ENCODE peak calls at places on chromosomes 7 and 10, in ten cellular contexts. One of them, this sample, is unnamed.
A peak's percentile ranks its signal among the peaks of the same experiment; 100 is the strongest.

GRCh38 chr10:127851661-127852205 is 41.0 kb downstream of the CLRN3 start:
- DNase-seq in neural crest cell: no peak
- DNase-seq in GM06990: no peak
- DNase-seq in WERI-Rb-1: no peak
- DNase-seq in endothelial cell of umbilical vein: no peak
- DNase-seq in brain microvascular endothelial cell: no peak
- DNase-seq in neural progenitor cell: peak; percentile 86
- DNase-seq in PC-3: no peak
- DNase-seq in lower lobe of right lung: no peak
- DNase-seq in thoracic aorta: no peak
- DNase-seq in this sample: no peak

GRCh38 chr10:128419466-128420019 is 293.3 kb upstream of the MKI67 start:
- DNase-seq in brain microvascular endothelial cell: no peak
- DNase-seq in PC-3: no peak
- DNase-seq in neural progenitor cell: no peak
- DNase-seq in thoracic aorta: no peak
- DNase-seq in GM06990: no peak
- DNase-seq in endothelial cell of umbilical vein: no peak
- DNase-seq in lower lobe of right lung: no peak
- DNase-seq in WERI-Rb-1: no peak
- DNase-seq in neural crest cell: no peak
- DNase-seq in this sample: peak; percentile 20

GRCh38 chr10:132876131-132876860 is 66.1 kb downstream of the CFAP46 start:
- DNase-seq in thoracic aorta: no peak
- DNase-seq in GM06990: no peak
- DNase-seq in neural crest cell: no peak
- DNase-seq in brain microvascular endothelial cell: no peak
- DNase-seq in lower lobe of right lung: no peak
- DNase-seq in neural progenitor cell: no peak
- DNase-seq in endothelial cell of umbilical vein: no peak
- DNase-seq in WERI-Rb-1: no peak
- DNase-seq in PC-3: no peak
- DNase-seq in this sample: no peak

GRCh38 chr7:4189151-4189570 is 492.9 kb upstream of the FOXK1 start:
- DNase-seq in PC-3: peak; percentile 44
- DNase-seq in endothelial cell of umbilical vein: no peak
- DNase-seq in neural crest cell: no peak
- DNase-seq in lower lobe of right lung: peak; percentile 69
- DNase-seq in WERI-Rb-1: no peak
- DNase-seq in neural progenitor cell: peak; percentile 17
- DNase-seq in GM06990: no peak
- DNase-seq in thoracic aorta: peak; percentile 68
- DNase-seq in brain microvascular endothelial cell: no peak
- DNase-seq in this sample: peak; percentile 91

GRCh38 chr7:19754521-19755116 is 18.8 kb downstream of the TMEM196 start:
- DNase-seq in neural progenitor cell: peak; percentile 15
- DNase-seq in GM06990: peak; percentile 36
- DNase-seq in WERI-Rb-1: no peak
- DNase-seq in brain microvascular endothelial cell: peak; percentile 9
- DNase-seq in endothelial cell of umbilical vein: peak; percentile 75
- DNase-seq in PC-3: peak; percentile 88
- DNase-seq in lower lobe of right lung: no peak
- DNase-seq in neural crest cell: peak; percentile 5
- DNase-seq in thoracic aorta: no peak
- DNase-seq in this sample: peak; percentile 56

GRCh38 chr10:7248148-7248547 is 162.7 kb downstream of the SFMBT2 start:
- DNase-seq in thoracic aorta: no peak
- DNase-seq in WERI-Rb-1: no peak
- DNase-seq in neural crest cell: no peak
- DNase-seq in neural progenitor cell: no peak
- DNase-seq in PC-3: no peak
- DNase-seq in endothelial cell of umbilical vein: no peak
- DNase-seq in lower lobe of right lung: no peak
- DNase-seq in brain microvascular endothelial cell: no peak
- DNase-seq in GM06990: no peak
- DNase-seq in this sample: no peak

GRCh38 chr7:120052884-120053382 is 220.0 kb upstream of the KCND2 start:
- DNase-seq in brain microvascular endothelial cell: peak; percentile 84
- DNase-seq in lower lobe of right lung: no peak
- DNase-seq in neural progenitor cell: no peak
- DNase-seq in WERI-Rb-1: no peak
- DNase-seq in GM06990: no peak
- DNase-seq in neural crest cell: no peak
- DNase-seq in endothelial cell of umbilical vein: peak; percentile 3
- DNase-seq in PC-3: peak; percentile 63
- DNase-seq in thoracic aorta: no peak
- DNase-seq in this sample: peak; percentile 24

GRCh38 chr7:41143074-41143473 is 559.8 kb downstream of the INHBA start:
- DNase-seq in PC-3: peak; percentile 4
- DNase-seq in WERI-Rb-1: no peak
- DNase-seq in neural crest cell: no peak
- DNase-seq in lower lobe of right lung: no peak
- DNase-seq in GM06990: no peak
- DNase-seq in thoracic aorta: no peak
- DNase-seq in endothelial cell of umbilical vein: no peak
- DNase-seq in neural progenitor cell: no peak
- DNase-seq in brain microvascular endothelial cell: no peak
- DNase-seq in this sample: no peak

DNA sequence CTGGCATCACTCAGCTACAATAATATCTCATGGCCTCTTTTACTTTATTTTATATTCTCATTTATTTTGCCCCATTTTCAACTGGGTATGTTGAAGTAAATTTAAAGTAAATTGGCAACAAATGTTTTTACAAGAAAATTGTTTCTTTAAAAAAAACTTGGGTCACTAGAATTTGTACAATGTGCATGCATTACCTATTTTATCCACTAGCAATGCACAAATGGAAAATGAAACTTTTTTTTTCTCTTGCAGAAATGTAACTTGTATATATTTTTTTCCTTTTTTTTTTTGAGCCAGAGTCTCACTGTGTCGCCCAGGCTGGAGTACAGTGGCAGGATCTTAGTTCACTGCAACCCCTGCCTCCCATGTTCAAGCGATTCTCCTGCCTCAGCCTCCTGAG is 10.3 kb upstream of the H2AZ2 start:
- DNase-seq in PC-3: no peak
- DNase-seq in neural crest cell: no peak
- DNase-seq in neural progenitor cell: no peak
- DNase-seq in WERI-Rb-1: no peak
- DNase-seq in GM06990: peak; percentile 9
- DNase-seq in endothelial cell of umbilical vein: no peak
- DNase-seq in thoracic aorta: no peak
- DNase-seq in brain microvascular endothelial cell: no peak
- DNase-seq in lower lobe of right lung: no peak
- DNase-seq in this sample: no peak
- TF ChIP-seq CTCF in PC-3: no peak
- TF ChIP-seq CTCF in neural crest cell: peak; percentile 51
- TF ChIP-seq CTCF in neural progenitor cell: peak; percentile 6
- TF ChIP-seq CTCF in WERI-Rb-1: no peak
- TF ChIP-seq CTCF in GM06990: no peak
- TF ChIP-seq CTCF in endothelial cell of umbilical vein: no peak
- TF ChIP-seq CTCF in thoracic aorta: peak; percentile 25
- TF ChIP-seq CTCF in brain microvascular endothelial cell: no peak
- TF ChIP-seq CTCF in lower lobe of right lung: no peak
- TF ChIP-seq CTCF in this sample: no peak

GRCh38 chr10:98028168-98028770 is 2.2 kb downstream of the CRTAC1 start:
- DNase-seq in endothelial cell of umbilical vein: peak; percentile 37
- DNase-seq in brain microvascular endothelial cell: no peak
- DNase-seq in lower lobe of right lung: peak; percentile 74
- DNase-seq in neural progenitor cell: peak; percentile 91
- DNase-seq in neural crest cell: peak; percentile 70
- DNase-seq in GM06990: no peak
- DNase-seq in thoracic aorta: no peak
- DNase-seq in PC-3: peak; percentile 25
- DNase-seq in WERI-Rb-1: peak; percentile 87
- DNase-seq in this sample: peak; percentile 66

GRCh38 chr10:98031440-98031839 is 1.0 kb upstream of the CRTAC1 start:
- DNase-seq in GM06990: no peak
- DNase-seq in lower lobe of right lung: no peak
- DNase-seq in PC-3: no peak
- DNase-seq in WERI-Rb-1: no peak
- DNase-seq in endothelial cell of umbilical vein: no peak
- DNase-seq in thoracic aorta: no peak
- DNase-seq in neural progenitor cell: no peak
- DNase-seq in neural crest cell: no peak
- DNase-seq in brain microvascular endothelial cell: no peak
- DNase-seq in this sample: no peak

GRCh38 chr10:98030991-98031431 is 590 bp upstream of the CRTAC1 start:
- DNase-seq in endothelial cell of umbilical vein: no peak
- DNase-seq in PC-3: no peak
- DNase-seq in neural crest cell: peak; percentile 38
- DNase-seq in neural progenitor cell: peak; percentile 73
- DNase-seq in brain microvascular endothelial cell: no peak
- DNase-seq in thoracic aorta: no peak
- DNase-seq in WERI-Rb-1: peak; percentile 52
- DNase-seq in GM06990: no peak
- DNase-seq in lower lobe of right lung: no peak
- DNase-seq in this sample: no peak

GRCh38 chr10:98029149-98030092 is 1.0 kb downstream of the CRTAC1 start:
- DNase-seq in neural progenitor cell: peak; percentile 60
- DNase-seq in neural crest cell: no peak
- DNase-seq in thoracic aorta: no peak
- DNase-seq in PC-3: no peak
- DNase-seq in lower lobe of right lung: no peak
- DNase-seq in GM06990: no peak
- DNase-seq in endothelial cell of umbilical vein: no peak
- DNase-seq in WERI-Rb-1: no peak
- DNase-seq in brain microvascular endothelial cell: no peak
- DNase-seq in this sample: no peak

GRCh38 chr10:98030093-98030821 is at the start of gene CRTAC1:
- DNase-seq in GM06990: no peak
- DNase-seq in neural crest cell: peak; percentile 69
- DNase-seq in neural progenitor cell: peak; percentile 97
- DNase-seq in endothelial cell of umbilical vein: peak; percentile 26
- DNase-seq in brain microvascular endothelial cell: no peak
- DNase-seq in PC-3: no peak
- DNase-seq in thoracic aorta: peak; percentile 6
- DNase-seq in WERI-Rb-1: peak; percentile 94
- DNase-seq in lower lobe of right lung: peak; percentile 86
- DNase-seq in this sample: no peak
- TF ChIP-seq CTCF in GM06990: no peak
- TF ChIP-seq CTCF in neural crest cell: peak; percentile 40
- TF ChIP-seq CTCF in neural progenitor cell: peak; percentile 33
- TF ChIP-seq CTCF in endothelial cell of umbilical vein: no peak
- TF ChIP-seq CTCF in brain microvascular endothelial cell: no peak
- TF ChIP-seq CTCF in PC-3: no peak
- TF ChIP-seq CTCF in thoracic aorta: no peak
- TF ChIP-seq CTCF in WERI-Rb-1: no peak
- TF ChIP-seq CTCF in lower lobe of right lung: no peak
- TF ChIP-seq CTCF in this sample: no peak

GRCh38 chr10:56823849-56824248 is 462.8 kb upstream of the ZWINT start:
- DNase-seq in PC-3: peak; percentile 28
- DNase-seq in neural progenitor cell: peak; percentile 42
- DNase-seq in WERI-Rb-1: peak; percentile 11
- DNase-seq in lower lobe of right lung: no peak
- DNase-seq in brain microvascular endothelial cell: no peak
- DNase-seq in neural crest cell: no peak
- DNase-seq in thoracic aorta: no peak
- DNase-seq in endothelial cell of umbilical vein: no peak
- DNase-seq in GM06990: peak; percentile 0
- DNase-seq in this sample: peak; percentile 36
- TF ChIP-seq CTCF in PC-3: peak; percentile 70
- TF ChIP-seq CTCF in neural progenitor cell: peak; percentile 57
- TF ChIP-seq CTCF in WERI-Rb-1: peak; percentile 61
- TF ChIP-seq CTCF in lower lobe of right lung: no peak
- TF ChIP-seq CTCF in brain microvascular endothelial cell: peak; percentile 7
- TF ChIP-seq CTCF in neural crest cell: peak; percentile 51
- TF ChIP-seq CTCF in thoracic aorta: no peak
- TF ChIP-seq CTCF in endothelial cell of umbilical vein: no peak
- TF ChIP-seq CTCF in GM06990: peak; percentile 52
- TF ChIP-seq CTCF in this sample: peak; percentile 38

GRCh38 chr10:79378647-79379511 is 31.6 kb downstream of the PPIF start:
- DNase-seq in neural progenitor cell: no peak
- DNase-seq in lower lobe of right lung: peak; percentile 34
- DNase-seq in endothelial cell of umbilical vein: no peak
- DNase-seq in PC-3: no peak
- DNase-seq in GM06990: no peak
- DNase-seq in thoracic aorta: no peak
- DNase-seq in brain microvascular endothelial cell: no peak
- DNase-seq in WERI-Rb-1: peak; percentile 2
- DNase-seq in neural crest cell: peak; percentile 1
- DNase-seq in this sample: no peak
- TF ChIP-seq CTCF in neural progenitor cell: no peak
- TF ChIP-seq CTCF in lower lobe of right lung: no peak
- TF ChIP-seq CTCF in endothelial cell of umbilical vein: no peak
- TF ChIP-seq CTCF in PC-3: no peak
- TF ChIP-seq CTCF in GM06990: no peak
- TF ChIP-seq CTCF in thoracic aorta: no peak
- TF ChIP-seq CTCF in brain microvascular endothelial cell: no peak
- TF ChIP-seq CTCF in WERI-Rb-1: no peak
- TF ChIP-seq CTCF in neural crest cell: no peak
- TF ChIP-seq CTCF in this sample: no peak

GRCh38 chr7:47937711-47938573 is 10.3 kb downstream of the PKD1L1 start:
- DNase-seq in GM06990: peak; percentile 67
- DNase-seq in WERI-Rb-1: no peak
- DNase-seq in neural progenitor cell: no peak
- DNase-seq in thoracic aorta: no peak
- DNase-seq in PC-3: no peak
- DNase-seq in neural crest cell: no peak
- DNase-seq in brain microvascular endothelial cell: no peak
- DNase-seq in lower lobe of right lung: no peak
- DNase-seq in endothelial cell of umbilical vein: no peak
- DNase-seq in this sample: no peak
- TF ChIP-seq CTCF in GM06990: peak; percentile 13
- TF ChIP-seq CTCF in WERI-Rb-1: no peak
- TF ChIP-seq CTCF in neural progenitor cell: no peak
- TF ChIP-seq CTCF in thoracic aorta: no peak
- TF ChIP-seq CTCF in PC-3: no peak
- TF ChIP-seq CTCF in neural crest cell: no peak
- TF ChIP-seq CTCF in brain microvascular endothelial cell: no peak
- TF ChIP-seq CTCF in lower lobe of right lung: no peak
- TF ChIP-seq CTCF in endothelial cell of umbilical vein: no peak
- TF ChIP-seq CTCF in this sample: no peak

DNA sequence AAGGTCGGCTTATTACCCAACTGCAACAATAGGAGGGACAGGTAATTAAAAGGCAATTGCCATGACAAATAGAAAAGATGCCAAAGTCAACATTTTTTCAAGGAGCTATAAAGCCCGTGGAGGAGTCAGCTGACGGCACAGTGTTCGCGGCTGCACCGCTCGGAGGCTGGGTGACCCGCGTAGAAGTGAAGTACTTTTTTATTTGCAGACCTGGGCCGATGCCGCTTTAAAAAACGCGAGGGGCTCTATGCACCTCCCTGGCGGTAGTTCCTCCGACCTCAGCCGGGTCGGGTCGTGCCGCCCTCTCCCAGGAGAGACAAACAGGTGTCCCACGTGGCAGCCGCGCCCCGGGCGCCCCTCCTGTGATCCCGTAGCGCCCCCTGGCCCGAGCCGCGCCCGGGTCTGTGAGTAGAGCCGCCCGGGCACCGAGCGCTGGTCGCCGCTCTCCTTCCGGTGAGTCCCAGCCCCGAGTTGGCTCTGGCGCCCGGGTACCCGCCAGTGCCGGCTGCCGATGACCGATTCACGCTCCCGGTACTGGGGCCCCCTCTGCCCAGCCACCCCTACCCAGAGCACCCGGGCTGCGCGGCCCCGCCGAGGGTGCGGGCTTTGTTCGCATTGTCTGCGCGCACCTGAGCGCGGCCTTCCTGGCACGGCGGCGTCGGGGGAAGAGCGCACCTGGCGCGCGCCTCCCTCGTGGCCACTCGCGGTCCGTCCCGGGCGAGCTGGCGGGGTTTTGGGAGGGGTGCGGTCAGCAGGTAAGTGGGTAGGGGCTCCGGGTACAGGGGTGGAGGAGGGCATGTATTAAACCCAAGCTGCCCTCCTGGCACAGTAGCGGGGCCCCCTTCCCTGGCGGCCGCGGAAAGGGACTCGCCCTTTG is at the start of gene VWA2:
- DNase-seq in GM06990: peak; percentile 46
- DNase-seq in endothelial cell of umbilical vein: peak; percentile 16
- DNase-seq in neural crest cell: peak; percentile 16
- DNase-seq in WERI-Rb-1: peak; percentile 39
- DNase-seq in lower lobe of right lung: peak; percentile 76
- DNase-seq in neural progenitor cell: peak; percentile 76
- DNase-seq in PC-3: no peak
- DNase-seq in brain microvascular endothelial cell: no peak
- DNase-seq in thoracic aorta: no peak
- DNase-seq in this sample: no peak
- TF ChIP-seq CTCF in GM06990: peak; percentile 45
- TF ChIP-seq CTCF in endothelial cell of umbilical vein: no peak
- TF ChIP-seq CTCF in neural crest cell: peak; percentile 52
- TF ChIP-seq CTCF in WERI-Rb-1: peak; percentile 34
- TF ChIP-seq CTCF in lower lobe of right lung: peak; percentile 42
- TF ChIP-seq CTCF in neural progenitor cell: peak; percentile 51
- TF ChIP-seq CTCF in PC-3: no peak
- TF ChIP-seq CTCF in brain microvascular endothelial cell: no peak
- TF ChIP-seq CTCF in thoracic aorta: no peak
- TF ChIP-seq CTCF in this sample: no peak

This sample was measured in MCF 10A.